ENCODE peak calls at places on chromosomes 2 and 18, in nine cellular contexts. N, L, B, T, K, X, J, Y and P are unnamed samples.

GRCh38 chr2:200453853-200454524 is 55.9 kb downstream of the KCTD18 start:
- DNase-seq in N (no peak), Y (no peak), K (no peak), X (no peak), L (no peak), B (no peak), T (no peak), J (no peak), P (no peak)

GRCh38 chr2:185825557-185825956 is 87.0 kb downstream of the FSIP2 start:
- DNase-seq in N (no peak), L (no peak), X (no peak), B (no peak), K (no peak), J (no peak), Y (no peak), T (no peak), P (no peak)

GRCh38 chr2:217840522-217840921 is 162.3 kb downstream of the TNS1 start:
- DNase-seq in J (no peak), N (no peak), X (no peak), B (no peak), K (no peak), L (no peak), T (no peak), Y (no peak), P (no peak)

GRCh38 chr2:12046641-12047040 is 300.2 kb downstream of the LPIN1 start:
- DNase-seq in X (peak), K (no peak), B (no peak), J (no peak), N (peak), T (no peak), L (no peak), Y (no peak), P (peak)

GRCh38 chr18:48363167-48363566 is 46.0 kb downstream of the ZBTB7C start:
- DNase-seq in N (no peak), Y (no peak), K (no peak), J (no peak), B (no peak), T (no peak), X (no peak), L (no peak), P (no peak)

GRCh38 chr18:63844254-63844653 is 43.3 kb upstream of the SERPINB2 start:
- DNase-seq in T (peak), Y (no peak), L (peak), B (no peak), J (peak), N (no peak), X (peak), K (no peak), P (peak)

GRCh38 chr18:44786697-44787096 is 106.0 kb downstream of the SETBP1 start:
- DNase-seq in L (no peak), X (no peak), B (no peak), T (no peak), N (no peak), K (no peak), J (no peak), Y (no peak), P (no peak)

GRCh38 chr2:215619022-215619958 is 183.4 kb upstream of the FN1 start:
- DNase-seq in X (peak), N (peak), B (no peak), J (no peak), Y (no peak), K (no peak), T (peak), L (no peak), P (peak)

GRCh38 chr2:203763425-203764272 is 57.2 kb downstream of the CD28 start:
- DNase-seq in N (no peak), L (no peak), B (peak), T (no peak), J (no peak), X (no peak), K (no peak), Y (no peak), P (no peak)

GRCh38 chr2:80326214-80326613 is 21.7 kb upstream of the LRRTM1 start:
- DNase-seq in N (peak), B (no peak), T (peak), K (no peak), Y (no peak), J (no peak), L (peak), X (peak), P (peak)

GRCh38 chr18:48818329-48819254 is 132.2 kb downstream of the SMAD7 start:
- DNase-seq in L (no peak), K (no peak), J (no peak), N (no peak), X (no peak), T (no peak), Y (no peak), B (no peak), P (no peak)

GRCh38 chr2:185607943-185608342 is 130.7 kb upstream of the FSIP2 start:
- DNase-seq in X (no peak), J (no peak), Y (no peak), N (no peak), B (no peak), K (no peak), T (no peak), L (no peak), P (no peak)

GRCh38 chr2:175914846-175915245 is 87.2 kb downstream of the LNPK start:
- DNase-seq in L (no peak), N (no peak), K (no peak), X (no peak), B (no peak), T (no peak), Y (no peak), J (no peak), P (peak)

GRCh38 chr18:74654637-74655036 is 57.0 kb downstream of the ZNF407 start:
- DNase-seq in K (no peak), B (no peak), N (peak), J (no peak), X (peak), T (no peak), Y (no peak), L (peak), P (peak)

GRCh38 chr2:234254783-234255521 is 204.4 kb downstream of the SPP2 start:
- DNase-seq in N (no peak), Y (no peak), L (no peak), B (no peak), T (no peak), J (no peak), K (no peak), X (no peak), P (no peak)

GRCh38 chr18:58144106-58144505 is 100.1 kb downstream of the NEDD4L start:
- DNase-seq in T (no peak), J (no peak), B (no peak), L (no peak), K (no peak), N (no peak), X (no peak), Y (no peak), P (no peak)

GRCh38 chr2:201883970-201884369 is 77.6 kb downstream of the CDK15 start:
- DNase-seq in X (no peak), T (no peak), J (no peak), B (no peak), N (no peak), K (no peak), Y (no peak), L (no peak), P (no peak)

GRCh38 chr18:58231930-58232329 is 187.9 kb downstream of the NEDD4L start:
- DNase-seq in K (no peak), B (no peak), J (no peak), N (no peak), L (no peak), X (no peak), T (peak), Y (no peak), P (peak)

GRCh38 chr2:147062073-147062472 is 782.8 kb upstream of the ACVR2A start:
- DNase-seq in N (no peak), K (no peak), L (no peak), T (no peak), Y (no peak), J (no peak), B (no peak), X (no peak), P (no peak)

GRCh38 chr18:27483266-27483665 is 298.2 kb upstream of the CHST9 start:
- DNase-seq in T (no peak), Y (no peak), J (no peak), L (no peak), N (no peak), B (no peak), X (no peak), K (no peak), P (no peak)

GRCh38 chr2:215425021-215425782 is 10.7 kb downstream of the FN1 start:
- DNase-seq in N (no peak), K (no peak), Y (no peak), L (no peak), X (no peak), B (no peak), J (no peak), T (no peak), P (peak)

GRCh38 chr2:118167026-118167425 is 78.8 kb downstream of the INSIG2 start:
- DNase-seq in J (no peak), Y (no peak), N (no peak), X (no peak), K (no peak), T (no peak), L (no peak), B (no peak), P (no peak)

GRCh38 chr2:75424936-75425619 is 135.7 kb downstream of the EVA1A start:
- DNase-seq in T (no peak), Y (no peak), X (no peak), K (no peak), B (no peak), L (no peak), J (no peak), N (no peak), P (peak)

GRCh38 chr2:134401081-134401497 is 147.2 kb downstream of the MGAT5 start:
- DNase-seq in L (no peak), T (no peak), J (no peak), K (no peak), N (no peak), X (no peak), Y (no peak), B (no peak), P (peak)

GRCh38 chr2:71941731-71942575 is 205.7 kb downstream of the CYP26B1 start:
- DNase-seq in K (no peak), B (no peak), J (no peak), T (no peak), Y (no peak), X (no peak), N (no peak), L (no peak), P (no peak)

GRCh38 chr2:11112870-11113428 is 42.3 kb upstream of the SLC66A3 start:
- DNase-seq in T (no peak), X (no peak), J (no peak), K (no peak), N (no peak), L (no peak), B (no peak), Y (no peak), P (no peak)

GRCh38 chr2:239302083-239302807 is 98.6 kb downstream of the HDAC4 start:
- DNase-seq in B (no peak), Y (no peak), X (peak), N (no peak), L (no peak), K (no peak), T (no peak), J (no peak), P (no peak)

GRCh38 chr2:179340678-179341077 is 76.0 kb upstream of the SESTD1 start:
- DNase-seq in N (no peak), X (peak), Y (no peak), B (no peak), J (no peak), L (peak), K (no peak), T (peak), P (peak)

GRCh38 chr2:9329497-9329896 is 93.8 kb downstream of the ITGB1BP1 start:
- DNase-seq in X (no peak), T (no peak), K (no peak), B (no peak), Y (no peak), J (no peak), L (no peak), N (no peak), P (no peak)

GRCh38 chr18:49949991-49950395 is 136.7 kb upstream of the ACAA2 start:
- DNase-seq in N (no peak), B (no peak), L (no peak), Y (no peak), K (no peak), X (no peak), T (no peak), J (peak), P (no peak)

GRCh38 chr2:113167962-113168340 is 5.8 kb upstream of the PSD4 start:
- DNase-seq in J (no peak), N (no peak), K (no peak), B (no peak), X (no peak), T (no peak), Y (no peak), L (no peak), P (no peak)

GRCh38 chr2:197919487-197919886 is 115.1 kb downstream of the PLCL1 start:
- DNase-seq in J (no peak), X (no peak), N (no peak), T (no peak), K (no peak), Y (no peak), L (no peak), B (no peak), P (no peak)

GRCh38 chr2:89844221-89844943 is 1152.9 kb downstream of the RPIA start:
- DNase-seq in Y (no peak), X (no peak), T (no peak), K (no peak), L (no peak), N (no peak), J (no peak), B (no peak), P (no peak)

GRCh38 chr18:23864620-23865019 is 149.9 kb upstream of the TTC39C start:
- DNase-seq in T (no peak), J (no peak), L (no peak), K (no peak), Y (no peak), B (no peak), X (no peak), N (no peak), P (no peak)

GRCh38 chr2:132936261-132936660 is 266.3 kb upstream of the LYPD1 start:
- DNase-seq in Y (no peak), X (no peak), N (no peak), K (no peak), J (no peak), B (no peak), T (no peak), L (no peak), P (no peak)